ENCODE peak calls at places on chromosomes 11 and 22, in four cellular contexts. Y, R, X and W are unnamed samples.

GRCh38 chr11:122509899-122510298 is 145.6 kb upstream of the UBASH3B start:
- DNase-seq in Y (no peak), R (no peak), X (no peak), W (no peak)

GRCh38 chr11:79088967-79089366 is 351.9 kb downstream of the TENM4 start:
- DNase-seq in Y (no peak), R (no peak), X (no peak), W (no peak)

GRCh38 chr11:131977231-131977630 is 606.8 kb downstream of the NTM start:
- DNase-seq in Y (no peak), R (no peak), X (no peak), W (no peak)

GRCh38 chr11:13772223-13773046 is 104.0 kb downstream of the FAR1 start:
- DNase-seq in Y (no peak), R (no peak), X (no peak), W (peak)

GRCh38 chr22:44042822-44043221 is 18.7 kb downstream of the PARVB start:
- DNase-seq in Y (no peak), R (no peak), X (no peak), W (no peak)

GRCh38 chr11:35362571-35362980 is 56.8 kb downstream of the SLC1A2 start:
- DNase-seq in Y (no peak), R (no peak), X (no peak), W (no peak)

GRCh38 chr22:50255607-50256006 is 4.5 kb upstream of the HDAC10 start:
- DNase-seq in Y (no peak), R (no peak), X (no peak), W (no peak)

GRCh38 chr22:24968066-24968561 is 15.6 kb downstream of the KIAA1671 start:
- DNase-seq in Y (no peak), R (no peak), X (no peak), W (no peak)

GRCh38 chr11:27462543-27462942 is 10.0 kb downstream of the LGR4 start:
- DNase-seq in Y (no peak), R (no peak), X (no peak), W (peak)

GRCh38 chr22:22558071-22558971 is 744 bp downstream of the PRAME start:
- DNase-seq in Y (no peak), R (peak), X (no peak), W (no peak)

GRCh38 chr11:72724851-72725730 is 27.1 kb downstream of the ARAP1 start:
- DNase-seq in Y (peak), R (peak), X (peak), W (peak)

GRCh38 chr11:128394436-128395089 is 192.8 kb downstream of the ETS1 start:
- DNase-seq in Y (no peak), R (peak), X (no peak), W (no peak)

GRCh38 chr22:47123827-47124442 is 361.5 kb downstream of the TBC1D22A start:
- DNase-seq in Y (peak), R (no peak), X (no peak), W (peak)

GRCh38 chr11:117586392-117586791 is 210.6 kb downstream of the DSCAML1 start:
- DNase-seq in Y (no peak), R (no peak), X (no peak), W (no peak)

GRCh38 chr11:69152748-69153446 is 2.8 kb upstream of the SMIM38 start:
- DNase-seq in Y (no peak), R (no peak), X (no peak), W (no peak)

GRCh38 chr11:843818-844692 is 1.4 kb downstream of the TSPAN4 start:
- DNase-seq in Y (peak), R (peak), X (peak), W (no peak)

GRCh38 chr11:119336744-119337469 is 2.6 kb downstream of the RNF26 start:
- DNase-seq in Y (no peak), R (no peak), X (no peak), W (no peak)

GRCh38 chr11:119337581-119338317 is 2.9 kb downstream of the C1QTNF5 start:
- DNase-seq in Y (no peak), R (no peak), X (no peak), W (peak)

GRCh38 chr11:119334173-119334930 is at the start of gene RNF26:
- DNase-seq in Y (peak), R (peak), X (peak), W (peak)

GRCh38 chr11:119335091-119335654 is 846 bp downstream of the RNF26 start:
- DNase-seq in Y (peak), R (no peak), X (no peak), W (no peak)

DNA sequence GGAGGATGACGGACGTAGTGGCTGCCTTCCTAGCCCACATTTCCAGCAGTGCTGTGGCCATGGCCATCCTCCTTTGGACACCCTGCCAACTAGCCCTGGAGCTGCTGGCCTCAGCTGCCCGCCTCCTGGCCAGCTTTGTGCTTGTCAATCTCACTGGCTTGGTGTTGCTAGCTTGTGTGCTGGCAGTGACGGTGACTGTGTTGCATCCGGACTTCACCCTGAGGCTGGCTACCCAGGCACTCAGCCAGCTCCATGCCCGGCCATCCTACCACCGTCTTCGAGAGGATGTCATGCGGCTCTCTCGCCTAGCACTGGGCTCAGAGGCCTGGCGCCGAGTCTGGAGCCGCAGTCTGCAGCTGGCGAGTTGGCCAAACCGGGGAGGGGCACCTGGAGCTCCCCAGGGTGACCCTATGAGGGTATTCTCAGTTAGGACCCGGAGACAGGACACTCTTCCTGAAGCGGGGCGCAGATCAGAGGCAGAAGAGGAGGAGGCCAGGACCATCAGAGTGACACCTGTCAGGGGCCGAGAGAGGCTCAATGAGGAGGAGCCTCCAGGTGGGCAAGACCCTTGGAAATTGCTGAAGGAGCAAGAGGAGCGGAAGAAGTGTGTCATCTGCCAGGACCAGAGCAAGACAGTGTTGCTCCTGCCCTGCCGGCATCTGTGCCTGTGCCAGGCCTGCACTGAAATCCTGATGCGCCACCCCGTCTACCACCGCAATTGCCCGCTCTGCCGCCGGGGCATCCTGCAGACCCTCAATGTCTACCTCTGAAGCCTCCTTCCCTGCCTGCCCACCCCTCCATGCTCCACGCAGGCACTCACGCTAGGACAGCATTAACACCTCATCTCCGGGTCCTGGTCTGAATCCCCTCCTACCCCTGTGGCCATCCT is 1.6 kb downstream of the RNF26 start:
- DNase-seq in Y (peak), R (no peak), X (no peak), W (no peak)
- TF ChIP-seq POLR2A in Y (no peak), R (no peak), X (no peak), W (no peak)

DNA sequence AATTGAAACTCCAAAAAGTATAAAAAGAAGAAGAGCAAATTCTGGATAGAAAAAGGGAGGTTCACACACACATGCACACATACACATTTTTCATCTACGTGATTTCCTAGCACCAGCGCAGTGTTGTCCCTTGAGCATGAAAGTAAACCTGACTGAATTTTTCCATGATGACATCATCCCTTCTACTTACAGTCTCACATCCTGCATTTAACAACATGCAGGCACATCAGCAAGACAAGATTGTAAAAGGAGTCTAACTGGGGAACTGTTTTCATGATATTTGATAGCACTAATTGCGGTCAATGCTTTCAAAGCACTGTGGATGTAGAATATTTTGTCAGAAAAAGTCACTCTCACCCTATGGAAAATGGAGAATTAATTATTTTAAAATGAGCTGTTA is 36.6 kb downstream of the GAS2 start:
- DNase-seq in Y (no peak), R (no peak), X (no peak), W (no peak)
- TF ChIP-seq POLR2A in Y (no peak), R (no peak), X (no peak), W (no peak)

GRCh38 chr11:20102393-20102792 is 57.9 kb downstream of the DBX1 start:
- DNase-seq in Y (no peak), R (peak), X (no peak), W (no peak)

GRCh38 chr11:20093775-20094174 is 66.5 kb downstream of the DBX1 start:
- DNase-seq in Y (no peak), R (no peak), X (no peak), W (no peak)

GRCh38 chr11:20095189-20095588 is 65.1 kb downstream of the DBX1 start:
- DNase-seq in Y (no peak), R (no peak), X (no peak), W (no peak)

GRCh38 chr11:20099527-20099926 is 60.7 kb downstream of the DBX1 start:
- DNase-seq in Y (no peak), R (no peak), X (no peak), W (peak)

DNA sequence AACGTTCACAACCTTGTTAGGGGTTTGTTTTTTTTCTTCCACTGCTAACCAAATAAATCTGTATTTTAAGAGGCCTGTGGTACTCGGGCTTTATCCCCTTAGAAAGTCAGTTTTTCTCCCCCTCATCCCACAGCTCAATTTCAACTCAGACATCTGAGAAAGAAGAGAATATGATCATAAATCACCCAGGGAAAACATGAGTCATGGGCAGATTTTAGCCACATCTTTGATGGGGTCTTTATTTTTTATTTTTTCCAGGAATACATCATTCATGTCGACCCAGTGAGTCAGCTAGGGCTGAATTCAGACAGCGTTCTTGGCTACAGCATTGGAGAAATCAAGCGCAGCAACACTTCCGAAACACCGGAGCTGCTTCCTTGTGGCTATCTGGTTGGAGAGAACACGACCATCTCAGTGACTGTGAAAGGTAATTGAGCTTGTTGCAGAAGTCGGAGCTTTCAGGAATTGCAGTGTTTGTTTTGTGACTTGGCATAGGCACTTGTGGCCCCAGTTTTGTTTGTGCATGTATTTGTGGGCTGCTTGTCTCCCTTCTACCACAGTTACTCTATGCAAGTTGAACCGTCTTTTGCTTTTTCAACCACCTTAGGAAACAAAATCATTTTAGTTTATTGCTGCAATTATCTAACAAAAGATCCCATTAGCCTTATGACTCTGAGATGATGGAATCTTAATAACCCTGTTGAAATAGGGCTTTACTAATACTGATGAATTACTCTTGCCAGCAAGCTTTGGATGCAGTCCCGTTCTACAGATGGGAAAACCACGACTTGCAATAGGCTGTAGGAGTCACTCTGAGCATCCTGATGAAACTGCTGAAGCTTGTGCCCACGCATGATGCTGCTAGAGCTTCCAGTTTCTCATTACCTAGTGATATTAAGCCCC is 62.7 kb downstream of the DBX1 start:
- DNase-seq in Y (no peak), R (no peak), X (no peak), W (no peak)
- TF ChIP-seq POLR2A in Y (no peak), R (no peak), X (no peak), W (no peak)

DNA sequence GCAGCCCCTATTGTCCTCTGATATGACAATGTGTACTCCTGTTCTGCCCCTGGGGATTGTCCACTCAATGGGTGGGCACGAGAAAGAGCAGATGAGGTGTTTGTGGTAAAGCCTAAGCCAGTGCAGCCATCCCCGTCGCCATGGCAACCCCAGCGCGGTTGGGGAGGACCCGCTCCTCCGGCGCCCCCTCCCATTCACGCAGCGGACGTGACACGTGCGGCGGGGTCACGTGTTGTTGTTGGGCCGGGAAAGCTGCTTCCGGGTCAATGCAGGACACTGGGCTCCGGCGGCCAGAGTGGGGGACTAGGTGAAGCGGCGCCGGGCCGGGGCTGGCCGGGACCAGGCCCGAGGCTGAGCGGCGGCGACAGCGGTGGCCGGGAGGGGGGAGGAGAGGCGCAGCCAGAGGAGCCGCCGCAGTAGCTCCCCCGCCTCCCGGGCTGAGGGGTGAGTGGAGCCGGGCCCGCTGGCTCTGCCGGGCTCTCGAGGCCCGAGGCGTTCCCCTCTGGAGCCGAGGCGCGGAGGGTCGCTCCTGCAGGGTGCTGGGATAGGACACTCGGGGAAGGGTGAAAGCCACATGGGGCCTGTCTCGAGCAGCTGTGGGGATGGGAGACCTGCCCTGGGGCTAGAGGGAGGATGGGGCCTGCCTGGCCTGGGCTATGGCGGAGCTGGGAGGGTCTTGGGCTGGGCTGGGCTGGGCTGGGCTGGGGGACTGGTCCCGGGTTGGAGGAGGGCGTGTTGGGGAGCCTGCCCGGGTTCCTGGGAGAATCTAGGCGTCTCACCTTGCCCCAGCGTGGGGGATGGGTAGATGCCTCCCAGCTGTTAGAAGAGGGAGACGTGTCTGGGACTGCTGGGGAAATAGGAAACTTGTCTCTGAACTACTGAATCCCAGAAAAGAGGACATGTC is at the start of gene TBCEL:
- DNase-seq in Y (peak), R (peak), X (peak), W (peak)
- TF ChIP-seq POLR2A in Y (no peak), R (no peak), X (no peak), W (peak)